ENCODE peak calls at places on chromosome 9, in nine cellular contexts. P is amygdala, S is LoVo, F is NCI-H2081 treated with DMSO at 0.1 percent for 48 hours, N is coronary artery, U is T follicular helper cell, O is PC-3, C is neural crest cell, B is BJ. J is an unnamed sample.

GRCh38 chr9:111843971-111844370 is 49.2 kb upstream of the SHOC1 start:
- DNase-seq in P (no peak), S (no peak), F (no peak), N (no peak), U (no peak), O (peak), C (no peak), B (no peak), J (no peak)

GRCh38 chr9:93595461-93595860 is 19.1 kb downstream of the PHF2 start:
- DNase-seq in P (no peak), S (no peak), F (no peak), N (peak), U (no peak), O (no peak), C (no peak), B (no peak), J (no peak)

GRCh38 chr9:14306188-14306587 is 7.8 kb downstream of the NFIB start:
- DNase-seq in P (no peak), S (no peak), F (no peak), N (no peak), U (no peak), O (no peak), C (no peak), B (no peak), J (no peak)

GRCh38 chr9:86771391-86771790 is 175.9 kb downstream of the GAS1 start:
- DNase-seq in P (no peak), S (no peak), F (no peak), N (no peak), U (no peak), O (no peak), C (no peak), B (no peak), J (no peak)

GRCh38 chr9:22105005-22105722 is 96.1 kb upstream of the CDKN2B start:
- DNase-seq in P (no peak), S (no peak), F (no peak), N (no peak), U (no peak), O (no peak), C (no peak), B (no peak), J (no peak)

GRCh38 chr9:74496819-74497749 is at the start of gene RORB:
- DNase-seq in P (peak), S (peak), F (no peak), N (no peak), U (no peak), O (no peak), C (peak), B (no peak), J (peak)

GRCh38 chr9:33125441-33125840 is 41.7 kb downstream of the B4GALT1 start:
- DNase-seq in P (no peak), S (no peak), F (no peak), N (no peak), U (no peak), O (no peak), C (no peak), B (no peak), J (no peak)

GRCh38 chr9:93062364-93062763 is 3.9 kb downstream of the SUSD3 start:
- DNase-seq in P (no peak), S (no peak), F (no peak), N (no peak), U (no peak), O (no peak), C (no peak), B (no peak), J (no peak)

GRCh38 chr9:33721674-33722358 is 73.5 kb upstream of the PRSS3 start:
- DNase-seq in P (peak), S (peak), F (peak), N (peak), U (peak), O (peak), C (peak), B (no peak), J (peak)

GRCh38 chr9:70998962-70999361 is 122.5 kb downstream of the TRPM3 start:
- DNase-seq in P (no peak), S (no peak), F (no peak), N (no peak), U (no peak), O (no peak), C (no peak), B (no peak), J (no peak)

GRCh38 chr9:115943591-115944165 is 209.9 kb upstream of the PAPPA start:
- DNase-seq in P (no peak), S (no peak), F (no peak), N (no peak), U (no peak), O (no peak), C (no peak), B (no peak), J (no peak)

GRCh38 chr9:77587851-77588250 is 60.3 kb downstream of the GNA14 start:
- DNase-seq in P (no peak), S (no peak), F (no peak), N (no peak), U (no peak), O (no peak), C (no peak), B (no peak), J (no peak)

GRCh38 chr9:96021616-96022444 is 146.3 kb downstream of the ERCC6L2 start:
- DNase-seq in P (peak), S (no peak), F (no peak), N (no peak), U (no peak), O (no peak), C (peak), B (no peak), J (no peak)

GRCh38 chr9:88947581-88948573 is 43.4 kb upstream of the S1PR3 start:
- DNase-seq in P (no peak), S (no peak), F (no peak), N (no peak), U (no peak), O (no peak), C (no peak), B (no peak), J (peak)

GRCh38 chr9:107630141-107630540 is 140.6 kb upstream of the KLF4 start:
- DNase-seq in P (no peak), S (no peak), F (no peak), N (no peak), U (no peak), O (no peak), C (no peak), B (no peak), J (no peak)

GRCh38 chr9:103483471-103484096 is 488.5 kb downstream of the CYLC2 start:
- DNase-seq in P (no peak), S (no peak), F (no peak), N (no peak), U (no peak), O (no peak), C (no peak), B (no peak), J (no peak)

GRCh38 chr9:109181284-109181683 is 14.2 kb upstream of the FRRS1L start:
- DNase-seq in P (no peak), S (no peak), F (no peak), N (no peak), U (no peak), O (no peak), C (no peak), B (no peak), J (no peak)

GRCh38 chr9:72362680-72363139 is 2.3 kb downstream of the ZFAND5 start:
- DNase-seq in P (peak), S (no peak), F (peak), N (peak), U (peak), O (peak), C (peak), B (no peak), J (peak)

GRCh38 chr9:114003756-114004155 is 74.3 kb downstream of the AMBP start:
- DNase-seq in P (no peak), S (no peak), F (no peak), N (peak), U (no peak), O (no peak), C (no peak), B (no peak), J (no peak)

GRCh38 chr9:125987420-125987819 is 240.2 kb downstream of the PBX3 start:
- DNase-seq in P (no peak), S (no peak), F (no peak), N (peak), U (no peak), O (no peak), C (no peak), B (no peak), J (no peak)

GRCh38 chr9:125525846-125526619 is 181.0 kb downstream of the MAPKAP1 start:
- DNase-seq in P (no peak), S (no peak), F (no peak), N (no peak), U (no peak), O (peak), C (no peak), B (no peak), J (no peak)

GRCh38 chr9:132645711-132646110 is 24.1 kb downstream of the DDX31 start:
- DNase-seq in P (no peak), S (no peak), F (no peak), N (no peak), U (no peak), O (no peak), C (no peak), B (no peak), J (no peak)

GRCh38 chr9:22170162-22170932 is 161.2 kb upstream of the CDKN2B start:
- DNase-seq in P (no peak), S (no peak), F (no peak), N (no peak), U (no peak), O (peak), C (no peak), B (peak), J (no peak)

GRCh38 chr9:97970106-97970505 is 13.0 kb upstream of the ANP32B start:
- DNase-seq in P (no peak), S (no peak), F (no peak), N (no peak), U (no peak), O (no peak), C (no peak), B (no peak), J (no peak)

GRCh38 chr9:27247756-27248155 is 49.2 kb downstream of the EQTN start:
- DNase-seq in P (no peak), S (peak), F (no peak), N (no peak), U (no peak), O (peak), C (peak), B (no peak), J (peak)

GRCh38 chr9:21684831-21685362 is 117.5 kb upstream of the MTAP start:
- DNase-seq in P (no peak), S (peak), F (no peak), N (no peak), U (no peak), O (peak), C (no peak), B (no peak), J (no peak)

GRCh38 chr9:468766-469496 is 254.3 kb downstream of the DOCK8 start:
- DNase-seq in P (no peak), S (no peak), F (no peak), N (no peak), U (no peak), O (no peak), C (no peak), B (no peak), J (no peak)

GRCh38 chr9:15069106-15069505 is 158.9 kb upstream of the FREM1 start:
- DNase-seq in P (no peak), S (no peak), F (no peak), N (no peak), U (no peak), O (no peak), C (no peak), B (no peak), J (no peak)

GRCh38 chr9:99881769-99882168 is 24.7 kb upstream of the STX17 start:
- DNase-seq in P (no peak), S (no peak), F (no peak), N (no peak), U (no peak), O (no peak), C (no peak), B (no peak), J (no peak)

GRCh38 chr9:127210851-127211730 is 53.5 kb upstream of the GARNL3 start:
- DNase-seq in P (no peak), S (no peak), F (no peak), N (no peak), U (no peak), O (no peak), C (no peak), B (no peak), J (no peak)

GRCh38 chr9:83937861-83938455 is 16.7 kb upstream of the KIF27 start:
- DNase-seq in P (no peak), S (peak), F (no peak), N (no peak), U (no peak), O (peak), C (peak), B (no peak), J (peak)

GRCh38 chr9:135692410-135692809 is 6.9 kb downstream of the SOHLH1 start:
- DNase-seq in P (no peak), S (no peak), F (no peak), N (no peak), U (no peak), O (no peak), C (no peak), B (no peak), J (no peak)

GRCh38 chr9:18907927-18908625 is 124.9 kb downstream of the SAXO1 start:
- DNase-seq in P (no peak), S (no peak), F (no peak), N (no peak), U (no peak), O (no peak), C (no peak), B (no peak), J (no peak)

GRCh38 chr9:134943411-134943810 is 25.7 kb upstream of the FCN1 start:
- DNase-seq in P (no peak), S (no peak), F (no peak), N (no peak), U (no peak), O (no peak), C (no peak), B (no peak), J (no peak)

GRCh38 chr9:3992222-3992621 is 307.6 kb downstream of the GLIS3 start:
- DNase-seq in P (no peak), S (no peak), F (no peak), N (no peak), U (no peak), O (no peak), C (no peak), B (no peak), J (no peak)

GRCh38 chr9:106757539-106757938 is 105.4 kb upstream of the ZNF462 start:
- DNase-seq in P (no peak), S (no peak), F (no peak), N (no peak), U (no peak), O (no peak), C (no peak), B (no peak), J (no peak)